ENCODE peak calls at places on chromosomes 1 and 21, in four cellular contexts. One of them, this sample, is unnamed.

GRCh38 chr21:36478941-36479340 is 981 bp downstream of the CLDN14 start:
- DNase-seq in bronchial epithelial cell: peak
- DNase-seq in tibial nerve: no peak
- DNase-seq in WERI-Rb-1: peak
- DNase-seq in this sample: no peak

GRCh38 chr1:2545754-2546514 is 10.2 kb upstream of the TNFRSF14 start:
- DNase-seq in bronchial epithelial cell: peak
- DNase-seq in tibial nerve: peak
- DNase-seq in WERI-Rb-1: peak
- DNase-seq in this sample: peak

GRCh38 chr1:20785907-20786309 is 1.2 kb downstream of the HP1BP3 start:
- DNase-seq in bronchial epithelial cell: peak
- DNase-seq in tibial nerve: no peak
- DNase-seq in WERI-Rb-1: no peak
- DNase-seq in this sample: no peak

GRCh38 chr1:2856821-2857290 is 55.4 kb upstream of the TTC34 start:
- DNase-seq in WERI-Rb-1: no peak
- DNase-seq in bronchial epithelial cell: no peak
- DNase-seq in tibial nerve: no peak
- DNase-seq in this sample: no peak

GRCh38 chr1:43605761-43606160 is 44.2 kb upstream of the KDM4A start:
- DNase-seq in WERI-Rb-1: no peak
- DNase-seq in tibial nerve: no peak
- DNase-seq in bronchial epithelial cell: no peak
- DNase-seq in this sample: no peak

GRCh38 chr1:184891440-184891839 is 82.9 kb downstream of the NIBAN1 start:
- DNase-seq in WERI-Rb-1: no peak
- DNase-seq in tibial nerve: no peak
- DNase-seq in bronchial epithelial cell: no peak
- DNase-seq in this sample: no peak

GRCh38 chr1:86741947-86742572 is 37.7 kb downstream of the SH3GLB1 start:
- DNase-seq in bronchial epithelial cell: peak
- DNase-seq in tibial nerve: no peak
- DNase-seq in WERI-Rb-1: no peak
- DNase-seq in this sample: no peak

GRCh38 chr1:85397490-85398044 is 67.4 kb downstream of the DDAH1 start:
- DNase-seq in tibial nerve: no peak
- DNase-seq in WERI-Rb-1: peak
- DNase-seq in bronchial epithelial cell: no peak
- DNase-seq in this sample: no peak

GRCh38 chr1:17744666-17745563 is 10.2 kb upstream of the ACTL8 start:
- DNase-seq in tibial nerve: no peak
- DNase-seq in WERI-Rb-1: peak
- DNase-seq in bronchial epithelial cell: no peak
- DNase-seq in this sample: no peak

GRCh38 chr1:15948091-15948591 is 27.8 kb downstream of the ZBTB17 start:
- DNase-seq in bronchial epithelial cell: no peak
- DNase-seq in tibial nerve: no peak
- DNase-seq in WERI-Rb-1: no peak
- DNase-seq in this sample: no peak

GRCh38 chr1:172955161-172955821 is 95.5 kb downstream of the TNFSF18 start:
- DNase-seq in tibial nerve: no peak
- DNase-seq in bronchial epithelial cell: peak
- DNase-seq in WERI-Rb-1: no peak
- DNase-seq in this sample: no peak

GRCh38 chr1:19525607-19526545 is 40.5 kb upstream of the CAPZB start:
- DNase-seq in WERI-Rb-1: no peak
- DNase-seq in bronchial epithelial cell: peak
- DNase-seq in tibial nerve: no peak
- DNase-seq in this sample: no peak

GRCh38 chr1:153561401-153561985 is 4.2 kb downstream of the S100A2 start:
- DNase-seq in tibial nerve: no peak
- DNase-seq in bronchial epithelial cell: peak
- DNase-seq in WERI-Rb-1: no peak
- DNase-seq in this sample: no peak

GRCh38 chr1:42761567-42761966 is 5.3 kb downstream of the P3H1 start:
- DNase-seq in bronchial epithelial cell: no peak
- DNase-seq in tibial nerve: no peak
- DNase-seq in WERI-Rb-1: no peak
- DNase-seq in this sample: no peak

GRCh38 chr1:144551543-144552424 is 40.9 kb upstream of the PPIAL4F start:
- DNase-seq in bronchial epithelial cell: peak
- DNase-seq in WERI-Rb-1: peak
- DNase-seq in tibial nerve: peak
- DNase-seq in this sample: no peak

GRCh38 chr21:26595971-26596370 is 22.9 kb upstream of the CYYR1 start:
- DNase-seq in WERI-Rb-1: peak
- DNase-seq in tibial nerve: no peak
- DNase-seq in bronchial epithelial cell: no peak
- DNase-seq in this sample: peak

GRCh38 chr1:237041795-237042466 is at the start of gene RYR2:
- DNase-seq in tibial nerve: no peak
- DNase-seq in bronchial epithelial cell: no peak
- DNase-seq in WERI-Rb-1: peak
- DNase-seq in this sample: peak

GRCh38 chr21:19704832-19705231 is 1293.4 kb upstream of the NCAM2 start:
- DNase-seq in WERI-Rb-1: no peak
- DNase-seq in bronchial epithelial cell: no peak
- DNase-seq in tibial nerve: no peak
- DNase-seq in this sample: no peak